ENCODE peak calls at places on chromosomes 4 and X, in five cellular contexts. O, D, W, S and X are unnamed samples. For H3K4me1, the result is how much of the 10 kb centered on the place peaks cover.

GRCh38 chrX:65581661-65582339 is 47.2 kb upstream of the LAS1L start:
- DNase-seq in O (peak), D (peak), W (peak), S (peak), X (peak)

GRCh38 chr4:24417206-24417605 is 167.1 kb downstream of the DHX15 start:
- DNase-seq in O (no peak), D (no peak), W (no peak), S (no peak), X (no peak)

GRCh38 chr4:159105063-159105414 is 2.2 kb downstream of the RAPGEF2 start:
- DNase-seq in O (no peak), D (no peak), W (peak), S (no peak), X (no peak)

GRCh38 chr4:101527186-101527585 is 179.9 kb upstream of the PPP3CA start:
- DNase-seq in O (no peak), D (no peak), W (no peak), S (no peak), X (no peak)

GRCh38 chr4:74364649-74365491 is at the start of gene EREG:
- DNase-seq in O (peak), D (peak), W (peak), S (peak), X (no peak)

GRCh38 chrX:151725338-151725614 is 9.3 kb upstream of the CNGA2 start:
- DNase-seq in O (no peak), D (no peak), W (no peak), S (no peak), X (no peak)

GRCh38 chr4:44861756-44862155 is 135.4 kb upstream of the GNPDA2 start:
- DNase-seq in O (no peak), D (no peak), W (no peak), S (no peak), X (no peak)

GRCh38 chr4:110514889-110515479 is 39.0 kb downstream of the ENPEP start:
- DNase-seq in O (no peak), D (no peak), W (peak), S (no peak), X (no peak)

GRCh38 chrX:130109429-130110378 is 593 bp downstream of the ELF4 start:
- DNase-seq in O (peak), D (no peak), W (no peak), S (peak), X (no peak)

GRCh38 chr4:138239496-138239895 is 2.7 kb downstream of the SLC7A11 start:
- DNase-seq in O (no peak), D (no peak), W (peak), S (no peak), X (no peak)

GRCh38 chrX:69203367-69204037 is 38.2 kb upstream of the PJA1 start:
- DNase-seq in O (no peak), D (no peak), W (no peak), S (no peak), X (no peak)

GRCh38 chr4:5051692-5052423 is 578 bp downstream of the STK32B start:
- DNase-seq in O (no peak), D (peak), W (peak), S (peak), X (no peak)

GRCh38 chr4:32624943-32625603 is 1904.9 kb downstream of the PCDH7 start:
- DNase-seq in O (no peak), D (no peak), W (no peak), S (no peak), X (no peak)

GRCh38 chr4:111510535-111510934 is 634.7 kb upstream of the FAM241A start:
- DNase-seq in O (no peak), D (no peak), W (no peak), S (no peak), X (no peak)

GRCh38 chr4:68872442-68873217 is 56.8 kb downstream of the UGT2B10 start:
- DNase-seq in O (no peak), D (no peak), W (no peak), S (no peak), X (no peak)

GRCh38 chr4:102449751-102450352 is 51.3 kb upstream of the NFKB1 start:
- DNase-seq in O (no peak), D (peak), W (peak), S (no peak), X (peak)

GRCh38 chr4:17347445-17347844 is 164.4 kb downstream of the QDPR start:
- DNase-seq in O (no peak), D (peak), W (peak), S (no peak), X (no peak)

GRCh38 chr4:80185787-80186548 is 11.3 kb upstream of the PRDM8 start:
- DNase-seq in O (peak), D (no peak), W (no peak), S (peak), X (no peak)

GRCh38 chr4:80182237-80182866 is 15.0 kb upstream of the PRDM8 start:
- DNase-seq in O (no peak), D (no peak), W (no peak), S (no peak), X (no peak)

GRCh38 chr4:80184791-80185756 is 12.2 kb upstream of the PRDM8 start:
- DNase-seq in O (peak), D (no peak), W (no peak), S (peak), X (no peak)

GRCh38 chr4:80184053-80184790 is 13.1 kb upstream of the PRDM8 start:
- DNase-seq in O (peak), D (peak), W (peak), S (peak), X (peak)

DNA sequence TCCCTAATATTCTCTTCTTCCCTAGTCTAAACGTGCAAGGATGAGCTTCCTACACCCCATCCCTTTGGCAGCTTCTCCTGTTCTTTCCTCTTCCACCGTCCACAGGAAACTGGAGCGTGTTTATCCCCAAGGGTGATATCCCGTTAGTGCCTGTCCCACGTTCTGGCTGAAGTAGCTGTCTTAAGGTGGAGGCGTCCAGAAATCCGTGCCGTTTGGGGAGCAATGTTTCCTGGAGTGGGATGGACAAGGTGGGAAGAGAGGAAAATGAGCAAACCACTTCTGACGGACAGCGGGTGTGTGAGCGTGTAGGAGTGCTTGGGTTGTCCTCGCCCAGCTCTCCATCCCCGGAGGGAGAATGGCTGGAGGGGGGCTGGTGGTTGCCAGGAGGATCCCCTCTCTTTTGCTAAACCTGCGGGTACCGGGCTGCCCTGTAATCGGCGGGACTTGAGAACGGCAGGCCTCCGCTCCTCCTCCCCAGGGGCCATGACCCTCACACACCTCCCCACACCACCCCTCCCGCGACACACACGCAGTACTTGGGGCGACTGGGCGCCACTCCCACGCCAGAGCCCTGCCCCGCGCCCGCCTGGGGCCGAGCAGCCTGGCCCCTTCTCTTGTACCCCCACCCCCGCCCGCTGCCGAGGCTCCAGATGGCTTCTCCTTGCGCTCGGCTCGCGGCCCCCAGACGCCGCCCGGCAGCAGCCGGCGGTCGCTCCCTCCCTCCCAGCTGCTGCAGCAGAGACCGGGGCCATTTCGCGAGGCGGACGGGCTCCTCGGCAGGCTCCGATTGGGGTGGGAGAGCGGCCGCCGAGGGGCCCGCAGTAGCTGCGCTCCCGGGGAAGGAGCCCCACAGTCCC is 13.9 kb upstream of the PRDM8 start:
- DNase-seq in O (peak), D (no peak), W (no peak), S (peak), X (no peak)
- H3K4me1 ChIP-seq in O (under half), D (under half), W (under half), S (under half), X (under half)

GRCh38 chr4:80233390-80233789 is 33.1 kb upstream of the FGF5 start:
- DNase-seq in O (no peak), D (no peak), W (no peak), S (no peak), X (no peak)

GRCh38 chr4:80229590-80229989 is 32.3 kb downstream of the PRDM8 start:
- DNase-seq in O (no peak), D (no peak), W (no peak), S (no peak), X (no peak)

GRCh38 chr4:80235451-80235850 is 31.0 kb upstream of the FGF5 start:
- DNase-seq in O (no peak), D (no peak), W (no peak), S (no peak), X (no peak)

GRCh38 chr4:80231180-80231579 is 33.9 kb downstream of the PRDM8 start:
- DNase-seq in O (no peak), D (no peak), W (no peak), S (no peak), X (no peak)

DNA sequence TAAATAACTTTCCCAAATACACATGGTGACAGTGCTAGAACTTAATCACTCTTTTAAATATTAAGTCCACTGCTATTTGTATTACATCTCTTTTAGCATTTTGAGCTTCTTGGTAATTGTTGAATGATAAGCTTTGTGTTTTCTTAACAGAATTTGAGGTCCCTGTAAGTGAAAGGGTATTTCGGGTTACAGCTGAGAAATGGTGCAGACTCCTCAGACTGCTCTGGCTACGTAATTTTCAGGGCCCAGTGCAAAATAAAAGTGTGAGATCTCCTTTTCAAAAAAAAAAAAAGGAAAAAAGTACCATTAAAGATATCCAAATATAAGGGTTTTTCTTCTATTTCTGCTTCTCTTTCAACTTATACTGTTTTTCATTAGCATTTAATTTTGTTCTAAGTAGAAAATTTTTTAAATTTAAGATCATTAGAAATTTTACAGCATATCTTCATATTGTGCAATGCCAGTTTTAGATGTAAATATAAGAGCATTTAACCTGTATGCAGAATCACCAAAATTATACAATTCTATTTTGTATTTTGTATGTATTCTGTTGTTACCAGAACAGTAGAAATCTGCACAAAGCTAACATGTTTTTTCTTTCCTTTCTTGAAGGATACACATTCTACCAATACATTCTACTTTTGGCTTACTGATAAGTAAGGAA is 33.6 kb upstream of the FGF5 start:
- DNase-seq in O (no peak), D (no peak), W (no peak), S (no peak), X (no peak)
- TF ChIP-seq POLR2A in O (no peak), D (no peak), W (no peak), S (no peak), X (no peak)

GRCh38 chr4:143420227-143420626 is 83.6 kb downstream of the GAB1 start:
- DNase-seq in O (no peak), D (no peak), W (peak), S (no peak), X (no peak)
- H3K4me1 ChIP-seq in O (under half), D (under half), W (under half), S (under half), X (under half)

DNA sequence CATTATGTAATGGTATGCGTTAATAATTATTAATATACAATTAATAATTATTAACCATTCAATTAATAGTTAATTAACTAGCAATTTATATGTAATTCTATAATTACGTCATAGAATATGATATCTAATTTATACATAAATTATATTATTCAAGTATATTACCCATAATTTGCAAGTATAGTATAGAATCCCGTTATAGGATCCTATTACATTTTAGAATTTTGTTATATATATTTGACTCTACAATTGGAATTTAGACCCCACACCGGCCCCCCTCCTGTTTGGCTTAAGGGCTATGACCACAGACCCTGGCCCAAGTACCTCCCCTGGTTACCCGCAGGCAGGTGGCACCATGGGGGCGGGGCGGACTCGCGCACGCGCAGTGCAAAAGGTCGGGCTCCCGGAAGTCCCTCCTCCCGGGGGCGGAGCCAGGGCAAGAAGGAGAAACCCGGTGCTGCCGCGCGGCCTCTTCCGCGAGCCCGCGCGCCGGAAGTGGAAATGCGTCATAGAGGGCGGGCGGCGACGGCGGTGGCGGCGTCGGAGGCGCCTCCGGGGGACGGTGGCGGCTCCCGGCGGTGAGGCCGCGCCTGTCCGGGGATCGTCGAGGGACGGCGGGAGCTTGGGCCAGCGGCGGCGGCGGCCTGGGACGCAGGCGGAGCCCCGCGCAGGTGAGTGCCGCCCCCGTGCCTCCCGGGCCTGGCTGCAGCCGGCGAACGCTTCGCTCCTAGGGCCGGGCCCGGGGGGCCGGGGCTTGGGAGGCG is at the start of gene AKAP17A:
- DNase-seq in O (peak), D (peak), W (peak), S (peak), X (peak)
- TF ChIP-seq POLR2A in O (no peak), D (no peak), W (peak), S (peak), X (peak)

GRCh38 chr4:184387351-184387750 is 87.0 kb downstream of the IRF2 start:
- DNase-seq in O (no peak), D (no peak), W (no peak), S (no peak), X (no peak)
- H3K4me1 ChIP-seq in O (under half), D (under half), W (under half), S (under half), X (under half)

GRCh38 chr4:186201535-186202230 is 10.3 kb downstream of the CYP4V2 start:
- DNase-seq in O (no peak), D (peak), W (no peak), S (no peak), X (no peak)

GRCh38 chr4:186204611-186205144 is 13.3 kb downstream of the CYP4V2 start:
- DNase-seq in O (no peak), D (no peak), W (no peak), S (no peak), X (no peak)

GRCh38 chr4:186204103-186204559 is 12.8 kb downstream of the CYP4V2 start:
- DNase-seq in O (peak), D (no peak), W (peak), S (no peak), X (no peak)

GRCh38 chr4:186202490-186203140 is 11.2 kb downstream of the CYP4V2 start:
- DNase-seq in O (no peak), D (no peak), W (no peak), S (no peak), X (no peak)

DNA sequence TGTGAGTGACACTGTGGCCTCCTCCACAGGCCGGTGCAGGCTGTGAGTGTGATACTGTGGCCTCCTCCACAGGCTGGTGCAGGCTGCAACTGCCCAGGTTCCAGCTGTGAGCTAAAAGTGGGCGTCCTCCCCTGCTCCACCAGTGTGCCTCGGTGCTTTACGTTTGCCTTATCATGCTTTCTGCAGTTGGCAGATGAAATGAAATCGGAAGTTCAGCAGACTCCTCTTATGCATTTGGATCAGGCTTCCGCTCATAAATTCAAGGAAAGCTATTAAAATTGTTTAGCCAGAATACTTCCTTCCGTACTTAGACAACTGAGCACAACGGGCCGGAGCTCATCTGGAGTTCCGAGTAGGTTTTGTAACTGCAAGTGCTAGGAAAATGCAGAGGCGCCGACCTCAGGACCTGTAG is 12.0 kb downstream of the CYP4V2 start:
- DNase-seq in O (no peak), D (no peak), W (peak), S (no peak), X (no peak)
- TF ChIP-seq POLR2A in O (no peak), D (no peak), W (no peak), S (no peak), X (no peak)

GRCh38 chr4:15684498-15684897 is 2.9 kb downstream of the FAM200B start:
- DNase-seq in O (no peak), D (no peak), W (no peak), S (no peak), X (no peak)
- H3K4me1 ChIP-seq in O (under half), D (under half), W (under half), S (under half), X (under half)

GRCh38 chr4:67542076-67542475 is 3.2 kb downstream of the CENPC start:
- DNase-seq in O (no peak), D (no peak), W (no peak), S (no peak), X (no peak)

GRCh38 chr4:67545996-67546356 is 673 bp upstream of the CENPC start:
- DNase-seq in O (no peak), D (no peak), W (no peak), S (no peak), X (no peak)

GRCh38 chr4:67546971-67547370 is 1.7 kb upstream of the CENPC start:
- DNase-seq in O (no peak), D (no peak), W (no peak), S (no peak), X (no peak)

GRCh38 chr4:67549123-67549522 is 3.8 kb upstream of the CENPC start:
- DNase-seq in O (no peak), D (no peak), W (peak), S (no peak), X (no peak)

DNA sequence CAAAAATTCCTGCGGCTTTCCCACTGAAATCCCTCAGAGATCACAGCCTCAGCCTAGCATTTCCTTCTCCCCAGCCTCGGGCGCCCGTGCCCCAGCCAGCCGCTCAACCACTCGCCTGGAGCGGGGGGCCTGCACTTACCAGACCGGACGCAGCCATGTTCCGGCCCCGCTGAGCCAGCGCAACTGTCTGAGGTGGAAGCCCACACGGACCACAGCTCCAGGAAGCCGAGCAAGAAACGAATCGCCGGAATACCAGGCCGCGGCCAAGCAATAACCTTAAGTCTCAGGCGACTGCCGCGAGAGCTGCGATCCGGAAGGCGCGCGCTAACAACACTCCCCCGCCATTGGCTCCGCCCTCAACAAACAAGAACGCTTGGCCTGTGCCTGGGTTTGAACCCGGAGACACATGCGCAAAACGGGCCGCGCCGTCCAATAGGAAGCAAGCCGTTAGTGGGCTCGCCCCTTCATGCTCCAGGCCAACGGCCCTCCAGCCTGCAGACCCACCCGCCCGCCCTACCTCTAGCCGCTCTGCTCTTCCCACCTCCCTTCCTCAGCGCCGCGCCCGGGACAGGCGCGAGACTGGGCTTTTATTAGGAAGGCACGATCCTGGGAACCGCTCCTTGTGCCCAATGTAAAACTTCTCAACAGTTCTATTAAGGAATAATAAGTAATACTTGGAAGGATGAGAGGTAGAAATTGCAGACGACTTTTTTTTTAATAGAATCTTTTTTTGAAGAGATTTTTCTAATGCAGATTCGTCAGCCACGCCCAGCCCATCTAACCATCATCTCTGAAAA is at the start of gene CENPC:
- DNase-seq in O (peak), D (peak), W (peak), S (peak), X (peak)
- TF ChIP-seq POLR2A in O (peak), D (peak), W (peak), S (peak), X (peak)

GRCh38 chr4:99946346-99947189 is at the start of gene DNAJB14:
- DNase-seq in O (peak), D (no peak), W (peak), S (peak), X (peak)
- H3K4me1 ChIP-seq in O (under half), D (under half), W (under half), S (under half), X (under half)